ENCODE peak calls at places on chromosomes 2 and 18, in nine cellular contexts. U, E, M, B, Z, S, Q, D and O are unnamed samples.

GRCh38 chr2:131027566-131028528 is 65.4 kb downstream of the FAM168B start:
- DNase-seq in E (no peak), B (no peak), U (no peak), D (no peak), M (no peak), S (peak; percentile 30), Q (no peak), Z (no peak), O (no peak)

GRCh38 chr2:127574656-127575055 is 39.2 kb downstream of the MYO7B start:
- DNase-seq in S (no peak), U (no peak), M (no peak), D (no peak), Q (peak; percentile 1), Z (peak; percentile 4), B (no peak), E (no peak), O (no peak)

GRCh38 chr2:134588556-134588955 is 130.2 kb downstream of the TMEM163 start:
- DNase-seq in E (no peak), S (no peak), D (no peak), M (no peak), U (no peak), B (no peak), Q (no peak), Z (no peak), O (no peak)

GRCh38 chr18:26655614-26656400 is 107.5 kb upstream of the KCTD1 start:
- DNase-seq in E (no peak), Q (peak; percentile 70), B (peak; percentile 53), D (peak; percentile 55), S (peak; percentile 73), U (peak; percentile 13), M (peak; percentile 64), Z (peak; percentile 70), O (no peak)

GRCh38 chr2:201964631-201965206 is 68.9 kb upstream of the FZD7 start:
- DNase-seq in U (peak; percentile 89), D (no peak), Z (no peak), S (peak; percentile 13), B (peak; percentile 68), Q (no peak), E (no peak), M (no peak), O (no peak)

GRCh38 chr2:216956820-216957493 is 97.1 kb upstream of the TNP1 start:
- DNase-seq in B (peak; percentile 70), U (no peak), S (no peak), M (no peak), E (no peak), Q (no peak), D (no peak), Z (no peak), O (no peak)

GRCh38 chr18:48106976-48107781 is 176.7 kb upstream of the SMAD2 start:
- DNase-seq in Q (no peak), D (no peak), E (no peak), S (no peak), Z (no peak), U (no peak), M (no peak), B (no peak), O (no peak)

GRCh38 chr2:171391532-171391931 is 42.3 kb downstream of the METTL8 start:
- DNase-seq in M (no peak), U (no peak), S (no peak), Q (no peak), Z (no peak), D (no peak), E (no peak), B (no peak), O (no peak)

GRCh38 chr2:127479219-127479825 is 47.0 kb downstream of the IWS1 start:
- DNase-seq in B (peak; percentile 49), M (no peak), Q (no peak), E (peak; percentile 71), U (peak; percentile 75), S (no peak), Z (no peak), D (no peak), O (no peak)

GRCh38 chr2:165621086-165621560 is 151.6 kb downstream of the CSRNP3 start:
- DNase-seq in U (peak; percentile 63), B (peak; percentile 72), Q (peak; percentile 54), D (no peak), Z (peak; percentile 37), S (no peak), E (no peak), M (no peak), O (no peak)

GRCh38 chr2:105786231-105787230 is 41.8 kb downstream of the NCK2 start:
- DNase-seq in B (no peak), Q (no peak), M (no peak), E (no peak), S (no peak), Z (no peak), U (no peak), D (no peak), O (no peak)

GRCh38 chr2:37366773-37367172 is 22.3 kb downstream of the QPCT start:
- DNase-seq in E (no peak), D (no peak), B (no peak), M (no peak), Z (no peak), Q (no peak), S (no peak), U (no peak), O (no peak)
- H3K4me1 ChIP-seq in E (peaks cover 20% of the 10 kb centered on the region), D (no peaks in the 10 kb centered on the region), B (no peaks in the 10 kb centered on the region), M (no peaks in the 10 kb centered on the region), Z (no peaks in the 10 kb centered on the region), Q (no peaks in the 10 kb centered on the region), S (no peaks in the 10 kb centered on the region), U (no peaks in the 10 kb centered on the region), O (peaks cover 26% of the 10 kb centered on the region)

GRCh38 chr18:13219012-13219396 is 444 bp downstream of the LDLRAD4 start:
- DNase-seq in B (no peak), D (no peak), Q (no peak), S (no peak), U (no peak), E (no peak), Z (no peak), M (no peak), O (no peak)
- H3K4me1 ChIP-seq in B (no peaks in the 10 kb centered on the region), D (peaks cover 16% of the 10 kb centered on the region), Q (peaks cover 76% of the 10 kb centered on the region), S (peaks cover 74% of the 10 kb centered on the region), U (peaks cover 23% of the 10 kb centered on the region), E (no peaks in the 10 kb centered on the region), Z (peaks cover 35% of the 10 kb centered on the region), M (peaks cover 22% of the 10 kb centered on the region), O (peaks cover 36% of the 10 kb centered on the region)

GRCh38 chr2:101140978-101141655 is 10.1 kb downstream of the TBC1D8 start:
- DNase-seq in U (no peak), B (no peak), D (no peak), Q (no peak), E (no peak), Z (no peak), S (no peak), M (no peak), O (no peak)

GRCh38 chr2:101139495-101139894 is 11.7 kb downstream of the TBC1D8 start:
- DNase-seq in U (no peak), B (no peak), Z (no peak), E (no peak), D (no peak), Q (no peak), M (no peak), S (no peak), O (no peak)

GRCh38 chr2:101140237-101140636 is 10.9 kb downstream of the TBC1D8 start:
- DNase-seq in S (no peak), E (no peak), D (no peak), U (no peak), Z (no peak), M (no peak), Q (no peak), B (no peak), O (no peak)

GRCh38 chr2:101145406-101145805 is 5.8 kb downstream of the TBC1D8 start:
- DNase-seq in Q (no peak), Z (no peak), D (no peak), S (no peak), E (no peak), U (no peak), M (no peak), B (peak; percentile 7), O (no peak)

DNA sequence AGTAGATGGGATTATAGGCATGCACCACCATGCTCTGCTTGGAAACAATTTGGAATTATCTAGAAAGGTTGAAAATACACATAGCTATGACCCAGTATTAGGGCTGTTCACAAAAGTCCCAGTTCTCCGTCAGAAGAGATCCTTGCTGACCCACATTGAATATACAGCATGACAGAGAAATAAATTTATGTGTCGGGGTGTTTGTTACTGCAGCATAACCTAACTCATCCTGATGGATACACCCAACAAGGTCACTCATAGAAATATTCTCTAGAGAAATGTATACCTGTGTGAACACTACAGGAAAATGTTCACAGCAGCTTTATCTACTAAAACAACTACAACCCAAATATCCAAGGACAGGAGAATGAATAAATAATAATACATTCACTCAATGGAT is 9.0 kb downstream of the TBC1D8 start:
- DNase-seq in E (no peak), Q (no peak), B (no peak), D (no peak), U (no peak), S (no peak), M (no peak), Z (no peak), O (no peak)
- H3K4me1 ChIP-seq in E (no peaks in the 10 kb centered on the region), Q (peaks cover 83% of the 10 kb centered on the region), B (no peaks in the 10 kb centered on the region), D (no peaks in the 10 kb centered on the region), U (no peaks in the 10 kb centered on the region), S (peaks cover 30% of the 10 kb centered on the region), M (peaks cover 43% of the 10 kb centered on the region), Z (peaks cover 10% of the 10 kb centered on the region), O (no peaks in the 10 kb centered on the region)

GRCh38 chr2:226552571-226553285 is 246.9 kb downstream of the IRS1 start:
- DNase-seq in D (no peak), Z (no peak), U (no peak), E (no peak), M (no peak), B (no peak), S (no peak), Q (no peak), O (no peak)

GRCh38 chr2:226548706-226549105 is 250.9 kb downstream of the IRS1 start:
- DNase-seq in Q (no peak), E (no peak), B (peak; percentile 58), U (peak; percentile 26), Z (no peak), M (no peak), D (no peak), S (no peak), O (no peak)

GRCh38 chr2:226550801-226551200 is 248.8 kb downstream of the IRS1 start:
- DNase-seq in B (no peak), D (no peak), U (no peak), M (no peak), S (no peak), E (no peak), Z (no peak), Q (no peak), O (no peak)

GRCh38 chr2:226553333-226553732 is 246.3 kb downstream of the IRS1 start:
- DNase-seq in M (no peak), D (no peak), U (no peak), B (no peak), S (no peak), E (no peak), Z (no peak), Q (no peak), O (no peak)

DNA sequence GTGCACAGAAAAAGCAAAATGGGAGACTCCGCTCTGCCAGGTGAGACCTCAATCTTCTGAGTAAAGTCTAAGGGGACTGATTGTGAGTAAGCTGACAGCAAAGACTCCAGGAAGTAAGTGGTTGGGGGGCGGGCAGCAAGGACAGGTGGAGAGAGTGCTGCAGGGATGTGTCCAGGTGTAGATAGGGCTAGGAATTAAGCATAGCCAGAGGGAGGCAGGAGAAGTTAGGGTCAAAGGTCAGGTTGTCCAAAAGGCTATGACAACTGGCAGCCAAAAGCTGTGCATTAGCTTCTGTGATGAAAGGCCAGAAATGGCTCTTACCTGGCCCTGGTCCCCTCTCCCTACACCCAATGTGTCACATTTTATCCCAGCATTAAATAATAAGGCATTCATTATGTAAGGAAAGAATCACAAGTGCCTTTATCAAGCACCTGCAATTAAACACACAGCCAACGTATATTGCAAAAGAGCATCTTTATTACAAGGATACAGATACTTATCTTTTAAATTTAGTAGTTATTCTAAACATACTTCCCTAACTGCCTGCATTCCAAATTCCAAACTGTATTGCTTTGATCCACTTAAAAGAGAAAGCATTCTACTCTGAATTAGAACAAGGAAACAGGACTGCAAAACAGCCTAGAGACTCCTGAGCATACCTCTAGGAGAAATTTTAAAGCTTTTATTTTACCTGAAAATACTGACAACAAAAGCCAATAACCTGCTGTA is 247.9 kb downstream of the IRS1 start:
- DNase-seq in U (no peak), Z (no peak), S (no peak), B (no peak), D (no peak), Q (no peak), M (no peak), E (no peak), O (no peak)
- H3K4me1 ChIP-seq in U (peaks cover 7% of the 10 kb centered on the region), Z (peaks cover 4% of the 10 kb centered on the region), S (no peaks in the 10 kb centered on the region), B (peaks cover 3% of the 10 kb centered on the region), D (no peaks in the 10 kb centered on the region), Q (no peaks in the 10 kb centered on the region), M (no peaks in the 10 kb centered on the region), E (no peaks in the 10 kb centered on the region), O (no peaks in the 10 kb centered on the region)